ENCODE peak calls at places on chromosome 10, in five cellular contexts. One of them, this sample, is unnamed.

GRCh38 chr10:116836087-116836486 is 13.2 kb upstream of the ENO4 start:
- DNase-seq in prostate gland: no peak
- DNase-seq in HFF-Myc: no peak
- DNase-seq in CD4-positive, alpha-beta T cell: no peak
- DNase-seq in transverse colon: no peak
- DNase-seq in this sample: no peak

GRCh38 chr10:68151453-68151852 is 42.2 kb downstream of the MYPN start:
- DNase-seq in CD4-positive, alpha-beta T cell: no peak
- DNase-seq in HFF-Myc: no peak
- DNase-seq in prostate gland: no peak
- DNase-seq in transverse colon: no peak
- DNase-seq in this sample: no peak

GRCh38 chr10:125209591-125210373 is 49.4 kb upstream of the CTBP2 start:
- DNase-seq in CD4-positive, alpha-beta T cell: no peak
- DNase-seq in HFF-Myc: no peak
- DNase-seq in transverse colon: no peak
- DNase-seq in prostate gland: no peak
- DNase-seq in this sample: no peak

GRCh38 chr10:130037169-130037661 is 73.1 kb upstream of the EBF3 start:
- DNase-seq in HFF-Myc: no peak
- DNase-seq in CD4-positive, alpha-beta T cell: no peak
- DNase-seq in prostate gland: no peak
- DNase-seq in transverse colon: no peak
- DNase-seq in this sample: no peak

GRCh38 chr10:129031233-129032150 is 435.5 kb upstream of the MGMT start:
- DNase-seq in HFF-Myc: no peak
- DNase-seq in CD4-positive, alpha-beta T cell: peak
- DNase-seq in transverse colon: peak
- DNase-seq in prostate gland: peak
- DNase-seq in this sample: no peak

GRCh38 chr10:11663763-11664555 is 52.5 kb upstream of the USP6NL start:
- DNase-seq in transverse colon: peak
- DNase-seq in CD4-positive, alpha-beta T cell: no peak
- DNase-seq in prostate gland: no peak
- DNase-seq in HFF-Myc: no peak
- DNase-seq in this sample: no peak

GRCh38 chr10:33334170-33334838 is at the start of gene NRP1:
- DNase-seq in HFF-Myc: no peak
- DNase-seq in prostate gland: peak
- DNase-seq in CD4-positive, alpha-beta T cell: no peak
- DNase-seq in transverse colon: peak
- DNase-seq in this sample: no peak

GRCh38 chr10:98403812-98404504 is 11.0 kb downstream of the PYROXD2 start:
- DNase-seq in CD4-positive, alpha-beta T cell: no peak
- DNase-seq in transverse colon: no peak
- DNase-seq in HFF-Myc: no peak
- DNase-seq in prostate gland: no peak
- DNase-seq in this sample: no peak

This sample was measured in HS-27A.